ENCODE peak calls at places on chromosomes 4 and X, in seven cellular contexts. F, P, N, G, E, X and I are unnamed samples.
A peak's percentile ranks its signal among the peaks of the same experiment; 100 is the strongest.

GRCh38 chrX:97402333-97402732 is 518.6 kb downstream of the RPA4 start:
- DNase-seq in F (no peak), P (no peak), N (no peak), G (no peak), E (no peak), X (no peak), I (no peak)

GRCh38 chrX:49191033-49191871 is 5.1 kb upstream of the PRICKLE3 start:
- DNase-seq in F (peak; percentile 74), P (peak; percentile 98), N (peak; percentile 99), G (peak; percentile 98), E (peak; percentile 87), X (peak; percentile 99), I (peak; percentile 98)

GRCh38 chr4:100569196-100569595 is 51.4 kb upstream of the EMCN start:
- DNase-seq in F (no peak), P (no peak), N (no peak), G (no peak), E (no peak), X (no peak), I (no peak)

GRCh38 chrX:43974076-43974475 is 886 bp upstream of the NDP start:
- DNase-seq in F (no peak), P (no peak), N (no peak), G (no peak), E (no peak), X (no peak), I (no peak)

GRCh38 chr4:34732579-34732978 is 1511.7 kb downstream of the ARAP2 start:
- DNase-seq in F (no peak), P (peak; percentile 2), N (no peak), G (no peak), E (no peak), X (no peak), I (no peak)

GRCh38 chr4:102343964-102344519 is 1.2 kb downstream of the SLC39A8 start:
- DNase-seq in F (no peak), P (no peak), N (peak; percentile 41), G (peak; percentile 61), E (no peak), X (peak; percentile 21), I (no peak)

GRCh38 chrX:129957241-129958099 is 25.0 kb upstream of the BCORL1 start:
- DNase-seq in F (no peak), P (no peak), N (peak; percentile 15), G (peak; percentile 90), E (peak; percentile 84), X (peak; percentile 34), I (no peak)

GRCh38 chrX:6738518-6739470 is 203.9 kb upstream of the VCX3A start:
- DNase-seq in F (no peak), P (no peak), N (no peak), G (no peak), E (no peak), X (peak; percentile 93), I (no peak)

GRCh38 chr4:156374069-156374468 is 420.4 kb upstream of the CTSO start:
- DNase-seq in F (no peak), P (no peak), N (no peak), G (no peak), E (no peak), X (no peak), I (peak; percentile 2)

GRCh38 chr4:115670930-115671329 is 557.5 kb upstream of the NDST4 start:
- DNase-seq in F (no peak), P (no peak), N (no peak), G (no peak), E (no peak), X (no peak), I (no peak)

GRCh38 chr4:115671581-115671980 is 558.2 kb upstream of the NDST4 start:
- DNase-seq in F (no peak), P (peak; percentile 1), N (no peak), G (no peak), E (no peak), X (no peak), I (no peak)

GRCh38 chr4:115664285-115664684 is 550.9 kb upstream of the NDST4 start:
- DNase-seq in F (no peak), P (no peak), N (no peak), G (no peak), E (peak; percentile 34), X (no peak), I (no peak)

DNA sequence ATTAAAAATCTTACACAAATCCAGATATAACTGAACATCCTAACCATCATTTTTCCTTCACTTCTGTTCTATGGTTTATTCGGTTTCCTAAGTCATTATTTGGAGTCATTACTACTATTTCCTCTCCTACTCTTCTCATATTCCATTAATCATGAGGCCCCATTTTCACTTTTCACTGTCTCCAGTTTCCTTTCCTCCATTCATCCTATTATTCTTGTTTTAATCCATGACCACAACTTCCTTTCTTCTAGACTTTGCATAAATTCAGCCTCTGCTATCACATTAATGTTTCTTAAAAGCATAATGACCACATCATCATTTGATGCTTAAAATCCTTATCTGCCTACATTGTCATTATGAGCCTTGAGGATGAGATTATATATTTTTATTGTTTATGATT is 555.0 kb upstream of the NDST4 start:
- DNase-seq in F (no peak), P (no peak), N (no peak), G (no peak), E (no peak), X (no peak), I (no peak)
- TF ChIP-seq YY1 in F (no peak), P (no peak), N (no peak), G (no peak), E (no peak), X (no peak), I (no peak)

GRCh38 chr4:89898304-89898716 is 3.7 kb downstream of the MMRN1 start:
- DNase-seq in F (no peak), P (no peak), N (no peak), G (no peak), E (no peak), X (peak; percentile 41), I (no peak)

GRCh38 chr4:89897867-89898266 is 3.2 kb downstream of the MMRN1 start:
- DNase-seq in F (no peak), P (no peak), N (no peak), G (no peak), E (no peak), X (no peak), I (no peak)

GRCh38 chr4:89899157-89899556 is 4.5 kb downstream of the MMRN1 start:
- DNase-seq in F (no peak), P (no peak), N (no peak), G (no peak), E (no peak), X (no peak), I (no peak)

GRCh38 chr4:89899854-89900253 is 5.2 kb downstream of the MMRN1 start:
- DNase-seq in F (no peak), P (no peak), N (no peak), G (no peak), E (no peak), X (no peak), I (no peak)

DNA sequence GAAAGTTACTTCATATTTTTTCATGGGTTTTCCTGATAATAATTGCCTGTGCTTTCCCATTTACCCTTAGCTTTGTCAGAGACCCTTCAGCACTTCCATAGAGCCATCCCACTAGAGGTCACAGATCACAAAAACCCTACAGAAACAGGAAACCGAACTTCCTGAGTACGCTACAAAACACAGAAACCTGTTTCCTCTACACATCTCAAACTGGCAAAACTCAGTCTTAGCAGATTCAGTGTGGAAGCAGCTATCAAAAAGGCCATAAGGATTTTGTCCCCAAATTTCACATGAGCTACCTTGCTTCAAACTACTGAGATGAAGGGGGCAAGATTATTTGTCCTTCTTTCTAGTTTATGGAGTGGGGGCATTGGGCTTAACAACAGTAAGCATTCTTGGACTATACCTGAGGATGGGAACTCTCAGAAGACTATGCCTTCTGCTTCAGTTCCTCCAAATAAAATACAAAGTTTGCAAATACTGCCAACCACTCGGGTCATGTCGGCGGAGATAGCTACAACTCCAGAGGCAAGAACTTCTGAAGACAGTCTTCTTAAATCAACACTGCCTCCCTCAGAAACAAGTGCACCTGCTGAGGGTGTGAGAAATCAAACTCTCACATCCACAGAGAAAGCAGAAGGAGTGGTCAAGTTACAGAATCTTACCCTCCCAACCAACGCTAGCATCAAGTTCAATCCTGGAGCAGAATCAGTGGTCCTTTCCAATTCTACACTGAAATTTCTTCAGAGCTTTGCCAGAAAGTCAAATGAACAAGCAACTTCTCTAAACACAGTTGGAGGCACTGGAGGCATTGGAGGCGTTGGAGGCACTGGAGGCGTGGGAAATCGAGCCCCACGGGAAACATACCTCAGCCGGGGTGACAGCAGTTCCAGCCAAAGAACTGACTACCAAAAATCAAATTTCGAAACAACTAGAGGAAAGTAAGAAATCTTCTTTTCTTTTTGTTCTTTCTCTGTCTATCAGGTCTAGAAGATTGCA is at the start of gene MMRN1:
- DNase-seq in F (no peak), P (no peak), N (no peak), G (no peak), E (no peak), X (no peak), I (no peak)
- H3K9ac ChIP-seq in F (no peak within 1 kb of the TSS), P (no peak within 1 kb of the TSS), N (no peak within 1 kb of the TSS), G (no peak within 1 kb of the TSS), E (no peak within 1 kb of the TSS), X (no peak within 1 kb of the TSS), I (no peak within 1 kb of the TSS)

GRCh38 chrX:46575991-46576392 is 2.4 kb downstream of the CHST7 start:
- DNase-seq in F (no peak), P (peak; percentile 48), N (no peak), G (no peak), E (no peak), X (no peak), I (no peak)
- TF ChIP-seq YY1 in F (no peak), P (no peak), N (no peak), G (no peak), E (no peak), X (no peak), I (no peak)

GRCh38 chr4:158870282-158871049 is 101.6 kb downstream of the FNIP2 start:
- DNase-seq in F (peak; percentile 58), P (no peak), N (no peak), G (no peak), E (peak; percentile 77), X (no peak), I (no peak)

GRCh38 chr4:158873795-158874359 is 105.1 kb downstream of the FNIP2 start:
- DNase-seq in F (no peak), P (peak; percentile 5), N (peak; percentile 15), G (no peak), E (no peak), X (no peak), I (no peak)

GRCh38 chr4:158869001-158869400 is 100.2 kb downstream of the FNIP2 start:
- DNase-seq in F (no peak), P (no peak), N (no peak), G (no peak), E (no peak), X (no peak), I (no peak)

GRCh38 chr4:158869761-158870160 is 100.9 kb downstream of the FNIP2 start:
- DNase-seq in F (no peak), P (no peak), N (no peak), G (no peak), E (no peak), X (no peak), I (no peak)

DNA sequence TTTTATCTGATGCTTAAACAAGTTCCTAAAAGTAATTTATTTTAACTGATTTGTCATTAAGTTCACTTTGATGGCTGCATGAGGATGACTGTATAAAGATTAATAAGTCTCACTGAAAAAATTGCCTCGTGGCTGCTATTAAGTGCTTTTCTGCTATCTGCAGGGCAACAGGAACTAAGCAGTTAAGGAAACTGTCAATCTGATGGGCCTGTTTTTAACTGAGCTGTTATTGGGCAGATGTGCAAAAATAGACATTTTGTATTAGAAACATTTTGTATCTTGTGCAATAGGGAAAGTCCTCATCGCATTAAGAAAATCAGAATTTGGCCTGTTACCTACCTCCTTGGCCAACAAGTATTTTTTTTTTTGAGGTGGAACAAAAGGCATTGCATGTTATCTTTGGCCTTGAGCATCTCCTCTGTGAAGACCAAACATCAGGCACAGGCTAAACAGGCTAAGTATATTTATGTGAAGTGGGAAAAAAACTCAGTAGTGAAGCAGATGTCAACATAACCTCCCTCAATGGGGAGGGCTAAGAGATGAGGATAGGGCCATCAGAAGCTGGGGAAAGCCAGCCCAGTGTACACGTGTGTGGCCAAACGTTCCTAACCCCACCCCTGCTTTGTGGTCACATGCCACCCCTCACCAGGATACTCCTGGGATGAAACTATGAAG is 102.4 kb downstream of the FNIP2 start:
- DNase-seq in F (no peak), P (no peak), N (no peak), G (no peak), E (peak; percentile 50), X (no peak), I (no peak)
- H3K9ac ChIP-seq in F (no peak overlapping the region), P (no peak overlapping the region), N (no peak overlapping the region), G (no peak overlapping the region), E (no peak overlapping the region), X (no peak overlapping the region), I (no peak overlapping the region)